ENCODE peak calls at places on chromosomes 13 and 19, in five cellular contexts. V is CD8-positive, alpha-beta T cell; E is HCT116; U is mesothelial cell of epicardium; C is neural crest cell. A is an unnamed sample.

GRCh38 chr19:21586341-21587116 is 81.1 kb downstream of the ZNF429 start:
- DNase-seq in C (peak), U (no peak), V (no peak), E (no peak), A (peak)

GRCh38 chr19:35123573-35123972 is 8.0 kb downstream of the FXYD3 start:
- DNase-seq in E (no peak), C (no peak), V (no peak), U (no peak), A (no peak)

GRCh38 chr13:53839461-53839860 is 810.8 kb downstream of the OLFM4 start:
- DNase-seq in V (no peak), U (no peak), C (no peak), E (no peak), A (no peak)

GRCh38 chr19:49554701-49555181 is 25.6 kb downstream of the NOSIP start:
- DNase-seq in C (no peak), E (no peak), V (no peak), U (no peak), A (no peak)

GRCh38 chr19:14000691-14001365 is 5.3 kb downstream of the RFX1 start:
- DNase-seq in V (no peak), E (no peak), U (no peak), C (no peak), A (no peak)

GRCh38 chr19:39768334-39768733 is 10.3 kb upstream of the LEUTX start:
- DNase-seq in U (no peak), E (no peak), C (no peak), V (no peak), A (no peak)

GRCh38 chr19:42436006-42436405 is 6.7 kb downstream of the CXCL17 start:
- DNase-seq in U (no peak), C (no peak), V (no peak), E (no peak), A (no peak)

GRCh38 chr19:22617614-22618325 is 16.4 kb upstream of the ZNF492 start:
- DNase-seq in V (no peak), C (no peak), U (no peak), E (no peak), A (no peak)

DNA sequence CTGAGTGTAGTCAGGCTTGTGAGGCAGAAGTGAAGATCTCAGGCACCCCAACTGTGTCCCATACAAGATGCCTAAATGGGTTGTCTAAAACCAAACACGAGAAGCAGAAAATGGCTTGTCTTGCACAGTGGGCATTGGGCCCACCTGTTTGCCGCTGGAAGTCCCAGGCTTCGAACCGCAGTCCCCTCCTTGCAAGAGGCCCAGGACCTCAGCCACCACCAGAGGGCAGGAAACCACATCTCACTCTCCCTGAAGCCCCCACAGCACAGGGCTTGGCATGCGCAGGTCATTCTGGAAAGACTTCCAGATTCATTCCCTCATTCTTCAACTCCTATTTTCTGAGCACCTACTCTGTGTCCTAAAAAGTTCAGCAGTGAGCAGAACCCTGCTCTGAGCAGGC is 973.7 kb downstream of the UQCRFS1 start:
- DNase-seq in V (no peak), C (peak), E (no peak), U (no peak), A (peak)
- TF ChIP-seq CTCF in V (no peak), C (peak), E (no peak), U (no peak), A (peak)

GRCh38 chr13:45821861-45822260 is 29.7 kb downstream of the SIAH3 start:
- DNase-seq in V (no peak), E (no peak), C (no peak), U (no peak), A (no peak)
- TF ChIP-seq CTCF in V (no peak), E (no peak), C (no peak), U (no peak), A (no peak)

GRCh38 chr13:74922963-74923362 is 559.0 kb downstream of the TBC1D4 start:
- DNase-seq in V (no peak), U (no peak), C (no peak), E (no peak), A (no peak)
- TF ChIP-seq CTCF in V (no peak), U (no peak), C (no peak), E (no peak), A (no peak)

DNA sequence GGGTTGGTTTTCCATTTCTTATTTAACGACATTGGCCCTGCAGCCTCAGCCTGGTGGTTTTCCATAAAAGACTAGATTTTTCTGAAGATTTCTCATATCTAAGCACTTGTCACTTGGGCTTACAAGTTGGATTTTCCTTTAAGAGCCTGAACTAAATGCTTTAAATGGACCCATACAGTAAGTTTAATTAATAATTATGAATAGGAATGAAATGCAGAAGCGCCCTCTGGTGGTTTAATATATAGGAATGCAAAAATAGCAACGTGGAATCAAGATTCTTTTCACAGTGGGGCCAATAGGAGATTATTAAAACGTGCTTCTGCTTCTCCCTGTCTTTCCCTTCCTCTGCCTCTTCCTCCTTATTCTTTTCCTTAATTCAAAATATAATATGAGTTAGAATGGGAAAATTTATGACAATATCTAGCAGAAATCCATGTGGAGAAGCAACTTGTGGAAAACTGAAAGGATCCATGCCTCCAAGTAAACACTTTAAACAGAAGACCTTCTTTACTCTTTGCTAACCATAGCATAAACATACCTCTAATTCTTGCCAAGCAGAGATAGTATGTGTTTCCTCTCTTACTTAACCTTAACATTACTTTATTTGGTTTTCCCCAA is 324.0 kb downstream of the GPC5 start:
- DNase-seq in U (no peak), V (no peak), E (no peak), C (no peak), A (no peak)
- TF ChIP-seq CTCF in U (peak), V (peak), E (peak), C (peak), A (peak)

GRCh38 chr13:40672310-40673060 is 6.0 kb upstream of the FOXO1 start:
- DNase-seq in C (no peak), V (no peak), U (no peak), E (peak), A (no peak)
- TF ChIP-seq CTCF in C (no peak), V (no peak), U (no peak), E (no peak), A (no peak)

GRCh38 chr19:10916602-10917001 is 11.8 kb downstream of the YIPF2 start:
- DNase-seq in U (no peak), C (no peak), E (no peak), V (no peak), A (no peak)
- TF ChIP-seq CTCF in U (no peak), C (no peak), E (no peak), V (no peak), A (no peak)

A was measured in endothelial cell.